ENCODE peak calls at places on chromosome 4, in seven cellular contexts. One of them, this sample, is unnamed.

GRCh38 chr4:185470503-185471195 is 884 bp downstream of the CCDC110 start:
- DNase-seq in upper lobe of left lung: peak; percentile 85
- DNase-seq in foreskin fibroblast: peak; percentile 64
- DNase-seq in cardiac muscle cell: peak; percentile 40
- DNase-seq in tibial nerve: peak; percentile 43
- DNase-seq in left ventricle myocardium inferior: peak; percentile 49
- DNase-seq in uterus: peak; percentile 68
- DNase-seq in this sample: peak; percentile 67

GRCh38 chr4:140567722-140568121 is 1.0 kb downstream of the UCP1 start:
- DNase-seq in upper lobe of left lung: no peak
- DNase-seq in foreskin fibroblast: peak; percentile 22
- DNase-seq in cardiac muscle cell: peak; percentile 4
- DNase-seq in tibial nerve: no peak
- DNase-seq in left ventricle myocardium inferior: no peak
- DNase-seq in uterus: no peak
- DNase-seq in this sample: no peak

GRCh38 chr4:6953751-6954380 is 44.2 kb downstream of the TBC1D14 start:
- DNase-seq in upper lobe of left lung: peak; percentile 91
- DNase-seq in foreskin fibroblast: peak; percentile 85
- DNase-seq in cardiac muscle cell: peak; percentile 87
- DNase-seq in tibial nerve: peak; percentile 42
- DNase-seq in left ventricle myocardium inferior: peak; percentile 81
- DNase-seq in uterus: peak; percentile 86
- DNase-seq in this sample: peak; percentile 86

GRCh38 chr4:163448541-163449203 is 24.9 kb downstream of the TKTL2 start:
- DNase-seq in upper lobe of left lung: no peak
- DNase-seq in foreskin fibroblast: no peak
- DNase-seq in cardiac muscle cell: peak; percentile 53
- DNase-seq in tibial nerve: no peak
- DNase-seq in left ventricle myocardium inferior: no peak
- DNase-seq in uterus: no peak
- DNase-seq in this sample: no peak

GRCh38 chr4:25351777-25352421 is 25.2 kb upstream of the ANAPC4 start:
- DNase-seq in upper lobe of left lung: no peak
- DNase-seq in foreskin fibroblast: peak; percentile 56
- DNase-seq in cardiac muscle cell: peak; percentile 45
- DNase-seq in tibial nerve: no peak
- DNase-seq in left ventricle myocardium inferior: no peak
- DNase-seq in uterus: no peak
- DNase-seq in this sample: no peak

GRCh38 chr4:93747220-93747619 is 81.3 kb upstream of the ATOH1 start:
- DNase-seq in upper lobe of left lung: no peak
- DNase-seq in foreskin fibroblast: no peak
- DNase-seq in cardiac muscle cell: no peak
- DNase-seq in tibial nerve: no peak
- DNase-seq in left ventricle myocardium inferior: no peak
- DNase-seq in uterus: no peak
- DNase-seq in this sample: no peak

GRCh38 chr4:137700751-137701150 is 168.5 kb upstream of the PCDH18 start:
- DNase-seq in upper lobe of left lung: no peak
- DNase-seq in foreskin fibroblast: peak; percentile 48
- DNase-seq in cardiac muscle cell: no peak
- DNase-seq in tibial nerve: no peak
- DNase-seq in left ventricle myocardium inferior: no peak
- DNase-seq in uterus: no peak
- DNase-seq in this sample: no peak

GRCh38 chr4:70721747-70722146 is at the start of gene RUFY3:
- DNase-seq in upper lobe of left lung: no peak
- DNase-seq in foreskin fibroblast: peak; percentile 96
- DNase-seq in cardiac muscle cell: peak; percentile 83
- DNase-seq in tibial nerve: peak; percentile 20
- DNase-seq in left ventricle myocardium inferior: no peak
- DNase-seq in uterus: peak; percentile 48
- DNase-seq in this sample: no peak

GRCh38 chr4:108398326-108398725 is 222.1 kb upstream of the RPL34 start:
- DNase-seq in upper lobe of left lung: no peak
- DNase-seq in foreskin fibroblast: no peak
- DNase-seq in cardiac muscle cell: no peak
- DNase-seq in tibial nerve: no peak
- DNase-seq in left ventricle myocardium inferior: no peak
- DNase-seq in uterus: no peak
- DNase-seq in this sample: no peak

GRCh38 chr4:101349346-101350064 is 2.2 kb upstream of the PPP3CA start:
- DNase-seq in upper lobe of left lung: no peak
- DNase-seq in foreskin fibroblast: peak; percentile 68
- DNase-seq in cardiac muscle cell: peak; percentile 54
- DNase-seq in tibial nerve: peak; percentile 19
- DNase-seq in left ventricle myocardium inferior: peak; percentile 48
- DNase-seq in uterus: peak; percentile 40
- DNase-seq in this sample: no peak

GRCh38 chr4:48299560-48299959 is 29.9 kb upstream of the TEC start:
- DNase-seq in upper lobe of left lung: no peak
- DNase-seq in foreskin fibroblast: peak; percentile 23
- DNase-seq in cardiac muscle cell: no peak
- DNase-seq in tibial nerve: no peak
- DNase-seq in left ventricle myocardium inferior: no peak
- DNase-seq in uterus: no peak
- DNase-seq in this sample: no peak

GRCh38 chr4:125368684-125369083 is 53.9 kb downstream of the FAT4 start:
- DNase-seq in upper lobe of left lung: no peak
- DNase-seq in foreskin fibroblast: peak; percentile 78
- DNase-seq in cardiac muscle cell: peak; percentile 88
- DNase-seq in tibial nerve: no peak
- DNase-seq in left ventricle myocardium inferior: no peak
- DNase-seq in uterus: no peak
- DNase-seq in this sample: no peak
- H3K4me3 ChIP-seq in upper lobe of left lung: peak overlapping the region; percentile 27
- H3K4me3 ChIP-seq in foreskin fibroblast: peak overlapping the region; percentile 21
- H3K4me3 ChIP-seq in cardiac muscle cell: no peak overlapping the region
- H3K4me3 ChIP-seq in tibial nerve: peak overlapping the region; percentile 15
- H3K4me3 ChIP-seq in left ventricle myocardium inferior: peak overlapping the region; percentile 57
- H3K4me3 ChIP-seq in uterus: peak overlapping the region; percentile 29
- H3K4me3 ChIP-seq in this sample: peak overlapping the region; percentile 24

GRCh38 chr4:41221850-41222249 is 7.5 kb upstream of the APBB2 start:
- DNase-seq in upper lobe of left lung: no peak
- DNase-seq in foreskin fibroblast: no peak
- DNase-seq in cardiac muscle cell: no peak
- DNase-seq in tibial nerve: no peak
- DNase-seq in left ventricle myocardium inferior: no peak
- DNase-seq in uterus: no peak
- DNase-seq in this sample: no peak
- H3K4me3 ChIP-seq in upper lobe of left lung: no peak overlapping the region
- H3K4me3 ChIP-seq in foreskin fibroblast: no peak overlapping the region
- H3K4me3 ChIP-seq in cardiac muscle cell: no peak overlapping the region
- H3K4me3 ChIP-seq in tibial nerve: no peak overlapping the region
- H3K4me3 ChIP-seq in left ventricle myocardium inferior: no peak overlapping the region
- H3K4me3 ChIP-seq in uterus: no peak overlapping the region
- H3K4me3 ChIP-seq in this sample: no peak overlapping the region

DNA sequence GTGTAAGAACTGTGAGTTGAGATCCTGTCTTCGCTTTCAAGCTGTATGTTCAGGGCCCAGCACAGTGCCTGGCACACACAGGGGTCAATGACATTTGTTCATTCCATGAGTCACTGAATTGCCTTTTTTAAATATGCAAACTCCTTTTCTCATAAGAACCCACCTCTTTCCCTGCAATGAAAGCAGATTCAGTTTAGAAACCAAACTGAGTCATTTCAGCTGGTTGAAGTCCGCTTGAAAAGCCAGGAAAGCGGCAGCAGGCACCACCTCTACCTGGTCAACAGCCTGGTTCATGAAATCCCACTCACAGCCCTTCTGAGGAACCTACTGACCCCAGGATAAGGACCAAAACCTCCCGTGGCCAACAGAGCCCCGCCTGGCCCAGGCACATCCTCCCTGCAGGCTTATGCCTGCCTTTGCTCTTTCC is 4.5 kb upstream of the C1QTNF7 start:
- DNase-seq in upper lobe of left lung: peak; percentile 20
- DNase-seq in foreskin fibroblast: no peak
- DNase-seq in cardiac muscle cell: no peak
- DNase-seq in tibial nerve: no peak
- DNase-seq in left ventricle myocardium inferior: no peak
- DNase-seq in uterus: no peak
- DNase-seq in this sample: no peak
- H3K4me3 ChIP-seq in upper lobe of left lung: no peak overlapping the region
- H3K4me3 ChIP-seq in foreskin fibroblast: no peak overlapping the region
- H3K4me3 ChIP-seq in cardiac muscle cell: no peak overlapping the region
- H3K4me3 ChIP-seq in tibial nerve: no peak overlapping the region
- H3K4me3 ChIP-seq in left ventricle myocardium inferior: no peak overlapping the region
- H3K4me3 ChIP-seq in uterus: no peak overlapping the region
- H3K4me3 ChIP-seq in this sample: no peak overlapping the region

GRCh38 chr4:3676907-3677495 is 89.2 kb upstream of the ADRA2C start:
- DNase-seq in upper lobe of left lung: peak; percentile 50
- DNase-seq in foreskin fibroblast: no peak
- DNase-seq in cardiac muscle cell: no peak
- DNase-seq in tibial nerve: no peak
- DNase-seq in left ventricle myocardium inferior: no peak
- DNase-seq in uterus: no peak
- DNase-seq in this sample: no peak

GRCh38 chr4:3673716-3674478 is 92.3 kb upstream of the ADRA2C start:
- DNase-seq in upper lobe of left lung: no peak
- DNase-seq in foreskin fibroblast: no peak
- DNase-seq in cardiac muscle cell: no peak
- DNase-seq in tibial nerve: no peak
- DNase-seq in left ventricle myocardium inferior: no peak
- DNase-seq in uterus: no peak
- DNase-seq in this sample: no peak

GRCh38 chr4:3676196-3676595 is 90.0 kb upstream of the ADRA2C start:
- DNase-seq in upper lobe of left lung: no peak
- DNase-seq in foreskin fibroblast: no peak
- DNase-seq in cardiac muscle cell: no peak
- DNase-seq in tibial nerve: no peak
- DNase-seq in left ventricle myocardium inferior: no peak
- DNase-seq in uterus: no peak
- DNase-seq in this sample: no peak

GRCh38 chr4:3674479-3674851 is 91.7 kb upstream of the ADRA2C start:
- DNase-seq in upper lobe of left lung: peak; percentile 43
- DNase-seq in foreskin fibroblast: no peak
- DNase-seq in cardiac muscle cell: no peak
- DNase-seq in tibial nerve: no peak
- DNase-seq in left ventricle myocardium inferior: no peak
- DNase-seq in uterus: no peak
- DNase-seq in this sample: no peak

GRCh38 chr4:3675251-3676115 is 90.7 kb upstream of the ADRA2C start:
- DNase-seq in upper lobe of left lung: peak; percentile 50
- DNase-seq in foreskin fibroblast: no peak
- DNase-seq in cardiac muscle cell: no peak
- DNase-seq in tibial nerve: no peak
- DNase-seq in left ventricle myocardium inferior: no peak
- DNase-seq in uterus: no peak
- DNase-seq in this sample: no peak
- H3K4me3 ChIP-seq in upper lobe of left lung: no peak overlapping the region
- H3K4me3 ChIP-seq in foreskin fibroblast: no peak overlapping the region
- H3K4me3 ChIP-seq in cardiac muscle cell: no peak overlapping the region
- H3K4me3 ChIP-seq in tibial nerve: no peak overlapping the region
- H3K4me3 ChIP-seq in left ventricle myocardium inferior: no peak overlapping the region
- H3K4me3 ChIP-seq in uterus: no peak overlapping the region
- H3K4me3 ChIP-seq in this sample: no peak overlapping the region

GRCh38 chr4:181312066-181312465 is 931.1 kb upstream of the TENM3 start:
- DNase-seq in upper lobe of left lung: no peak
- DNase-seq in foreskin fibroblast: no peak
- DNase-seq in cardiac muscle cell: no peak
- DNase-seq in tibial nerve: no peak
- DNase-seq in left ventricle myocardium inferior: no peak
- DNase-seq in uterus: no peak
- DNase-seq in this sample: no peak
- H3K4me3 ChIP-seq in upper lobe of left lung: no peak overlapping the region
- H3K4me3 ChIP-seq in foreskin fibroblast: no peak overlapping the region
- H3K4me3 ChIP-seq in cardiac muscle cell: no peak overlapping the region
- H3K4me3 ChIP-seq in tibial nerve: no peak overlapping the region
- H3K4me3 ChIP-seq in left ventricle myocardium inferior: no peak overlapping the region
- H3K4me3 ChIP-seq in uterus: no peak overlapping the region
- H3K4me3 ChIP-seq in this sample: no peak overlapping the region

GRCh38 chr4:3464349-3464905 is 1.3 kb downstream of the DOK7 start:
- DNase-seq in upper lobe of left lung: peak; percentile 76
- DNase-seq in foreskin fibroblast: no peak
- DNase-seq in cardiac muscle cell: no peak
- DNase-seq in tibial nerve: no peak
- DNase-seq in left ventricle myocardium inferior: peak; percentile 14
- DNase-seq in uterus: no peak
- DNase-seq in this sample: no peak
- H3K4me3 ChIP-seq in upper lobe of left lung: peak overlapping the region; percentile 56
- H3K4me3 ChIP-seq in foreskin fibroblast: no peak overlapping the region
- H3K4me3 ChIP-seq in cardiac muscle cell: no peak overlapping the region
- H3K4me3 ChIP-seq in tibial nerve: no peak overlapping the region
- H3K4me3 ChIP-seq in left ventricle myocardium inferior: peak overlapping the region; percentile 75
- H3K4me3 ChIP-seq in uterus: no peak overlapping the region
- H3K4me3 ChIP-seq in this sample: peak overlapping the region; percentile 62

DNA sequence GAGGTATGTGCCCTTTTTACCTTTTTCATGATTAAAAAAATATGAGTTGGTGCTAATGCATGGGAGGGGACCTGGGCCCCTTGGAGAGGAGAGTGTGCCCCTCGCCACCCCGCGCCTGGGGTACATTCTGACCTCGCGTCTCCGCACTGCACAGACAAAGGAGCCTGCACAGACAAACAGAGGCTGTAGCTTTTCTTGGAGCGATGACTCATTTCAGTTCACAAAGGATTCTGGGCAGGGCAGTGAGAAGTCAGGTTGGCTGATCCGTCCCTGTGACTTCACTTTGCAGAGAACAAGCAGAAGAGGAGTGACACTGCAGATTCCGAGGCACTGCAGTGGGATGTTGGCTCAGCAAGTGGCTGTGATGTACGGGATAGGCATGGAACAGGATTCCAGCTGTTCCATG is 82.9 kb downstream of the STOX2 start:
- DNase-seq in upper lobe of left lung: peak; percentile 58
- DNase-seq in foreskin fibroblast: peak; percentile 69
- DNase-seq in cardiac muscle cell: peak; percentile 87
- DNase-seq in tibial nerve: peak; percentile 40
- DNase-seq in left ventricle myocardium inferior: peak; percentile 58
- DNase-seq in uterus: peak; percentile 54
- DNase-seq in this sample: peak; percentile 93
- H3K4me3 ChIP-seq in upper lobe of left lung: peak overlapping the region; percentile 45
- H3K4me3 ChIP-seq in foreskin fibroblast: peak overlapping the region; percentile 24
- H3K4me3 ChIP-seq in cardiac muscle cell: no peak overlapping the region
- H3K4me3 ChIP-seq in tibial nerve: peak overlapping the region; percentile 39
- H3K4me3 ChIP-seq in left ventricle myocardium inferior: peak overlapping the region; percentile 66
- H3K4me3 ChIP-seq in uterus: peak overlapping the region; percentile 33
- H3K4me3 ChIP-seq in this sample: peak overlapping the region; percentile 30

GRCh38 chr4:169660929-169661328 is 40.6 kb downstream of the CLCN3 start:
- DNase-seq in upper lobe of left lung: no peak
- DNase-seq in foreskin fibroblast: no peak
- DNase-seq in cardiac muscle cell: no peak
- DNase-seq in tibial nerve: no peak
- DNase-seq in left ventricle myocardium inferior: no peak
- DNase-seq in uterus: no peak
- DNase-seq in this sample: no peak

GRCh38 chr4:169657470-169658107 is 37.2 kb downstream of the CLCN3 start:
- DNase-seq in upper lobe of left lung: no peak
- DNase-seq in foreskin fibroblast: no peak
- DNase-seq in cardiac muscle cell: no peak
- DNase-seq in tibial nerve: no peak
- DNase-seq in left ventricle myocardium inferior: no peak
- DNase-seq in uterus: no peak
- DNase-seq in this sample: no peak

GRCh38 chr4:169658196-169658595 is 37.8 kb downstream of the CLCN3 start:
- DNase-seq in upper lobe of left lung: no peak
- DNase-seq in foreskin fibroblast: no peak
- DNase-seq in cardiac muscle cell: no peak
- DNase-seq in tibial nerve: no peak
- DNase-seq in left ventricle myocardium inferior: no peak
- DNase-seq in uterus: no peak
- DNase-seq in this sample: no peak

GRCh38 chr4:169659736-169660670 is 39.6 kb downstream of the CLCN3 start:
- DNase-seq in upper lobe of left lung: no peak
- DNase-seq in foreskin fibroblast: peak; percentile 98
- DNase-seq in cardiac muscle cell: peak; percentile 99
- DNase-seq in tibial nerve: no peak
- DNase-seq in left ventricle myocardium inferior: no peak
- DNase-seq in uterus: peak; percentile 60
- DNase-seq in this sample: peak; percentile 92

GRCh38 chr4:169658970-169659735 is 38.8 kb downstream of the CLCN3 start:
- DNase-seq in upper lobe of left lung: no peak
- DNase-seq in foreskin fibroblast: no peak
- DNase-seq in cardiac muscle cell: no peak
- DNase-seq in tibial nerve: no peak
- DNase-seq in left ventricle myocardium inferior: no peak
- DNase-seq in uterus: no peak
- DNase-seq in this sample: no peak
- H3K4me3 ChIP-seq in upper lobe of left lung: no peak overlapping the region
- H3K4me3 ChIP-seq in foreskin fibroblast: peak overlapping the region; percentile 48
- H3K4me3 ChIP-seq in cardiac muscle cell: no peak overlapping the region
- H3K4me3 ChIP-seq in tibial nerve: peak overlapping the region; percentile 45
- H3K4me3 ChIP-seq in left ventricle myocardium inferior: peak overlapping the region; percentile 63
- H3K4me3 ChIP-seq in uterus: peak overlapping the region; percentile 34
- H3K4me3 ChIP-seq in this sample: peak overlapping the region; percentile 51

This sample was measured in right atrium auricular region.